ENCODE peak calls at places on chromosomes 2 and 18, in four cellular contexts. Q, S, N and A are unnamed samples.

GRCh38 chr2:188369365-188369764 is 77.7 kb downstream of the GULP1 start:
- DNase-seq in Q (peak; percentile 71), S (peak; percentile 21), N (peak; percentile 30), A (peak; percentile 58)

GRCh38 chr2:229780856-229781773 is 66.8 kb upstream of the DNER start:
- DNase-seq in Q (peak; percentile 54), S (peak; percentile 53), N (peak; percentile 10), A (peak; percentile 40)

GRCh38 chr2:16638941-16639340 is 26.7 kb downstream of the CYRIA start:
- DNase-seq in Q (no peak), S (peak; percentile 46), N (no peak), A (no peak)

GRCh38 chr2:71614976-71615768 is 161.8 kb downstream of the DYSF start:
- DNase-seq in Q (no peak), S (no peak), N (peak; percentile 61), A (no peak)

GRCh38 chr2:222861411-222862067 is 703 bp downstream of the ACSL3 start:
- DNase-seq in Q (peak; percentile 25), S (peak; percentile 47), N (no peak), A (peak; percentile 42)

GRCh38 chr18:26840965-26841364 is 24.5 kb downstream of the AQP4 start:
- DNase-seq in Q (no peak), S (no peak), N (no peak), A (no peak)

GRCh38 chr2:147628971-147629421 is 215.8 kb upstream of the ACVR2A start:
- DNase-seq in Q (peak; percentile 48), S (no peak), N (no peak), A (no peak)

GRCh38 chr2:12402440-12403139 is 314.1 kb upstream of the TRIB2 start:
- DNase-seq in Q (no peak), S (no peak), N (no peak), A (no peak)

GRCh38 chr18:63956755-63957154 is 7.7 kb downstream of the HMSD start:
- DNase-seq in Q (peak; percentile 72), S (no peak), N (peak; percentile 23), A (no peak)

GRCh38 chr2:224518806-224519580 is 66.2 kb downstream of the CUL3 start:
- DNase-seq in Q (peak; percentile 83), S (peak; percentile 25), N (peak; percentile 27), A (no peak)

GRCh38 chr2:200615247-200615646 is 29.4 kb downstream of the AOX1 start:
- DNase-seq in Q (peak; percentile 87), S (no peak), N (no peak), A (no peak)

GRCh38 chr2:179265082-179265575 is 497 bp upstream of the SESTD1 start:
- DNase-seq in Q (peak; percentile 52), S (no peak), N (peak; percentile 26), A (no peak)

GRCh38 chr2:152450176-152450575 is 115.2 kb downstream of the FMNL2 start:
- DNase-seq in Q (no peak), S (no peak), N (no peak), A (no peak)

GRCh38 chr18:73924836-73925235 is 222.8 kb downstream of the FBXO15 start:
- DNase-seq in Q (no peak), S (no peak), N (no peak), A (no peak)

GRCh38 chr2:201244829-201245228 is 15.5 kb upstream of the CASP8 start:
- DNase-seq in Q (no peak), S (no peak), N (no peak), A (no peak)

GRCh38 chr18:25350561-25351201 is 1.3 kb downstream of the ZNF521 start:
- DNase-seq in Q (peak; percentile 38), S (peak; percentile 7), N (peak; percentile 33), A (peak; percentile 84)

GRCh38 chr2:104872034-104872865 is 18.3 kb downstream of the POU3F3 start:
- DNase-seq in Q (no peak), S (no peak), N (no peak), A (no peak)

GRCh38 chr2:54559593-54560145 is 103.5 kb downstream of the SPTBN1 start:
- DNase-seq in Q (peak; percentile 91), S (peak; percentile 42), N (peak; percentile 76), A (peak; percentile 24)

GRCh38 chr2:55010149-55010591 is 40.1 kb downstream of the RTN4 start:
- DNase-seq in Q (peak; percentile 22), S (peak; percentile 73), N (peak; percentile 22), A (peak; percentile 84)

GRCh38 chr2:188974184-188974583 is at the start of gene COL3A1:
- DNase-seq in Q (peak; percentile 70), S (no peak), N (peak; percentile 74), A (no peak)

GRCh38 chr2:73852020-73852419 is 23.3 kb downstream of the STAMBP start:
- DNase-seq in Q (peak; percentile 88), S (no peak), N (peak; percentile 32), A (no peak)

GRCh38 chr2:34012728-34013302 is 413.7 kb upstream of the FAM98A start:
- DNase-seq in Q (peak; percentile 55), S (peak; percentile 59), N (no peak), A (peak; percentile 69)

GRCh38 chr2:58895849-58896248 is 654.7 kb upstream of the FANCL start:
- DNase-seq in Q (no peak), S (no peak), N (no peak), A (no peak)

GRCh38 chr2:15677141-15677911 is 85.7 kb downstream of the DDX1 start:
- DNase-seq in Q (no peak), S (no peak), N (no peak), A (no peak)

GRCh38 chr2:60335533-60336237 is 217.8 kb downstream of the BCL11A start:
- DNase-seq in Q (no peak), S (no peak), N (no peak), A (no peak)

GRCh38 chr2:31269087-31269486 is 35.1 kb downstream of the EHD3 start:
- DNase-seq in Q (peak; percentile 55), S (no peak), N (no peak), A (no peak)

GRCh38 chr2:174431902-174432301 is 36.4 kb downstream of the SCRN3 start:
- DNase-seq in Q (no peak), S (no peak), N (no peak), A (no peak)

GRCh38 chr2:167670588-167670987 is 576.8 kb downstream of the STK39 start:
- DNase-seq in Q (no peak), S (no peak), N (no peak), A (no peak)

GRCh38 chr18:59961086-59961485 is 61.3 kb downstream of the PMAIP1 start:
- DNase-seq in Q (no peak), S (peak; percentile 60), N (no peak), A (no peak)